ENCODE peak calls at places on chromosome 11, in four cellular contexts. U is uterus; G is CD8-positive, alpha-beta T cell; P is psoas muscle. L is an unnamed sample.

GRCh38 chr11:49851511-49851910 is 100.7 kb upstream of the OR4C13 start:
- DNase-seq in U (no peak), G (no peak), P (no peak), L (no peak)

GRCh38 chr11:78256962-78257361 is 68.2 kb downstream of the USP35 start:
- DNase-seq in U (peak), G (no peak), P (peak), L (peak)

GRCh38 chr11:34977039-34977906 is 60.9 kb downstream of the PDHX start:
- DNase-seq in U (no peak), G (no peak), P (no peak), L (no peak)

GRCh38 chr11:2681408-2682145 is 18.2 kb downstream of the KCNQ1OT1 start:
- DNase-seq in U (no peak), G (no peak), P (no peak), L (no peak)

GRCh38 chr11:83760942-83761341 is 474.8 kb upstream of the CCDC90B start:
- DNase-seq in U (no peak), G (no peak), P (no peak), L (no peak)

GRCh38 chr11:103714246-103714645 is 322.2 kb upstream of the DDI1 start:
- DNase-seq in U (no peak), G (no peak), P (no peak), L (no peak)

GRCh38 chr11:108963118-108963517 is 298.2 kb downstream of the DDX10 start:
- DNase-seq in U (no peak), G (no peak), P (no peak), L (no peak)

GRCh38 chr11:12017243-12017678 is 8.8 kb upstream of the DKK3 start:
- DNase-seq in U (no peak), G (no peak), P (no peak), L (no peak)

GRCh38 chr11:35323076-35323868 is 96.1 kb downstream of the SLC1A2 start:
- DNase-seq in U (no peak), G (no peak), P (no peak), L (no peak)

GRCh38 chr11:110251837-110252236 is 44.6 kb downstream of the RDX start:
- DNase-seq in U (no peak), G (no peak), P (no peak), L (no peak)

GRCh38 chr11:93541884-93542752 is 1.1 kb downstream of the SMCO4 start:
- DNase-seq in U (peak), G (peak), P (peak), L (peak)

GRCh38 chr11:90847268-90847886 is 624.5 kb upstream of the CHORDC1 start:
- DNase-seq in U (no peak), G (no peak), P (no peak), L (no peak)

GRCh38 chr11:122146475-122146874 is 30.5 kb upstream of the BLID start:
- DNase-seq in U (no peak), G (no peak), P (no peak), L (no peak)

GRCh38 chr11:110490886-110491285 is 61.1 kb downstream of the FDX1 start:
- DNase-seq in U (no peak), G (no peak), P (peak), L (no peak)

GRCh38 chr11:26187639-26188038 is 144.3 kb upstream of the ANO3 start:
- DNase-seq in U (no peak), G (no peak), P (no peak), L (no peak)

GRCh38 chr11:115170133-115170815 is 333.9 kb downstream of the CADM1 start:
- DNase-seq in U (no peak), G (no peak), P (no peak), L (no peak)

GRCh38 chr11:65710424-65710823 is 1.6 kb upstream of the KAT5 start:
- DNase-seq in U (no peak), G (no peak), P (no peak), L (no peak)

GRCh38 chr11:2794419-2794795 is 91.2 kb downstream of the CDKN1C start:
- DNase-seq in U (peak), G (no peak), P (peak), L (no peak)

GRCh38 chr11:30046211-30046945 is 29.5 kb upstream of the KCNA4 start:
- DNase-seq in U (no peak), G (no peak), P (no peak), L (no peak)

GRCh38 chr11:105862736-105863367 is 159.2 kb downstream of the MSANTD4 start:
- DNase-seq in U (no peak), G (no peak), P (no peak), L (no peak)

GRCh38 chr11:23399995-23400394 is 539.7 kb upstream of the CCDC179 start:
- DNase-seq in U (no peak), G (no peak), P (no peak), L (no peak)

GRCh38 chr11:64472593-64473455 is 113.9 kb downstream of the RPS6KA4 start:
- DNase-seq in U (no peak), G (no peak), P (no peak), L (no peak)

GRCh38 chr11:57303990-57304579 is 20.7 kb downstream of the TNKS1BP1 start:
- DNase-seq in U (no peak), G (no peak), P (no peak), L (no peak)

GRCh38 chr11:57305523-57305922 is 19.2 kb downstream of the TNKS1BP1 start:
- DNase-seq in U (no peak), G (no peak), P (no peak), L (no peak)

GRCh38 chr11:57302489-57302888 is 22.3 kb downstream of the TNKS1BP1 start:
- DNase-seq in U (no peak), G (no peak), P (no peak), L (no peak)

GRCh38 chr11:57301711-57302423 is 22.9 kb downstream of the TNKS1BP1 start:
- DNase-seq in U (no peak), G (no peak), P (no peak), L (no peak)

DNA sequence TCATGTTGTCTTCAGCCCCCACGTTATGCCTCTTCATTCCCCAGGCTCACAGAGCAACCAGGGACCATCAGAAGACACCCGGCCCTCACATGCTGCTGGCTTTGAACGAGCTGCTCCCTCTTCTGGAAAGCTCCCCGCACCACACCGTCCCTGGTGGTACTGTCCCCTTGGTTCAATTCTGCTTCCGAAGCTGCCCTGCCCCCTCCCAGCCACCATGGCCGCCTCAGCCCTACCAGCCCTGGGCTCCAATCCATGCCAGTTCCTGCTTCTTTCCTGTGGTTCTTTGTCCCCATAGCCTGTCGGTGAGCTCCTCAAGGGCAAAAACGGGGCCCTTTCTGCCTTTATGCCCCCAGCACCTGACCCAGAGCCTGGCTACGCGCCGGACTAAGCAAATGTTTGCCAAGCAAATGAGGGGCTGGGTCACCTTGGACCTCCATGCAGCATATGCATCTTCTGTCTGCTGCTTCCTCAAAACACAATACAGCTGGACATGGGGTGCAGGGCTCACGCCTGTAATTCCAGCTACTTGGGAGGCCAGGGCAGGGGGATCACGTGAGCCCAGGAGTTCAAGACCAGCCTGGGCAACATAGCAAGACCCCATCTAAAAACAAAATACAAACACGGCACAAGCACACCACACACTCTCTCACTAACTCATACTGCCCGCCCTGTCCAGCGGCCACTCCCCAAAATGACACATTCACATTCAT is 21.3 kb downstream of the TNKS1BP1 start:
- DNase-seq in U (no peak), G (no peak), P (no peak), L (no peak)
- H3K27ac ChIP-seq in U (peak), G (no peak), P (no peak), L (no peak)

GRCh38 chr11:6571434-6572008 is 31.9 kb downstream of the RRP8 start:
- DNase-seq in U (no peak), G (peak), P (no peak), L (no peak)
- TF ChIP-seq CTCF in U (no peak), G (no peak), P (no peak), L (no peak)

GRCh38 chr11:44960200-44960845 is 9.6 kb upstream of the TP53I11 start:
- DNase-seq in U (no peak), G (no peak), P (no peak), L (no peak)
- H3K4me3 ChIP-seq in U (no peak), G (no peak), P (no peak), L (no peak)

GRCh38 chr11:112635338-112635737 is 325.9 kb upstream of the NCAM1 start:
- DNase-seq in U (no peak), G (no peak), P (no peak), L (no peak)

GRCh38 chr11:112630496-112630895 is 330.7 kb upstream of the NCAM1 start:
- DNase-seq in U (no peak), G (no peak), P (no peak), L (no peak)

GRCh38 chr11:112634551-112634950 is 326.7 kb upstream of the NCAM1 start:
- DNase-seq in U (no peak), G (no peak), P (no peak), L (no peak)

GRCh38 chr11:112631333-112631732 is 329.9 kb upstream of the NCAM1 start:
- DNase-seq in U (no peak), G (no peak), P (no peak), L (no peak)

DNA sequence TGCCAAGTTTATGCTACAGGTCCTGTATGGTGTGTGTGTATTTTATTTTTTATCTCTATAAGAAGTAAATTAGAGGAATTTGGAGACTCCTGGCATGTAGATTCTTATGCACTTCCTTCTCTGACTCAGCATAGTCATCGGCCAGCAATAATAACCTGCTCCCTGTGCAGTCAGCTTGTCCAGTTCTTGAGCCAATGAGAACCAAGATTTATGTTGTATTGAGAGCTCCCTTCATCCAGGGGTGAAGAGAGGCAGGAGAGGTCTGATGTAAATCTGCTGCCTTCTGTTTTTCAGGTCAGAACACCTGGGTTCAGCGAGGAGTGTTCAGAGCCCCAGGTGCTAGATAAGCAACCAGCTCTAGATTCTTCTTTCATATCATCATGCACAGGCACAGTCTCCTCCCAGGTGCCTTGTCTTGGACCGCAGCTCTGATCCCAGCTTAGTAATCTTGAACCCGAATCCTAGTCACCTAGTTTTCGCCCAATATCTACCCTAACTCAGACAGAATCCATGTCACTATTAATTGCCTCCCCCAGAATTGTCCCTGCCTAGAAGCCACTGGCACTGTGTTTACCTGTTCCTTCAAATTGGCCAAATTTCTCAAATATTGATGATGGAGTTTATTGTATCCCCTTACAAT is 328.2 kb upstream of the NCAM1 start:
- DNase-seq in U (no peak), G (no peak), P (no peak), L (no peak)
- H3K27ac ChIP-seq in U (no peak), G (no peak), P (no peak), L (no peak)

GRCh38 chr11:62390727-62391126 is 28.1 kb upstream of the SCGB1A1 start:
- DNase-seq in U (no peak), G (no peak), P (no peak), L (no peak)

GRCh38 chr11:62392506-62392905 is 26.3 kb upstream of the SCGB1A1 start:
- DNase-seq in U (no peak), G (no peak), P (no peak), L (no peak)

GRCh38 chr11:62392944-62393628 is 25.7 kb upstream of the SCGB1A1 start:
- DNase-seq in U (no peak), G (peak), P (no peak), L (no peak)

GRCh38 chr11:62390237-62390636 is 28.6 kb upstream of the SCGB1A1 start:
- DNase-seq in U (no peak), G (no peak), P (no peak), L (no peak)

DNA sequence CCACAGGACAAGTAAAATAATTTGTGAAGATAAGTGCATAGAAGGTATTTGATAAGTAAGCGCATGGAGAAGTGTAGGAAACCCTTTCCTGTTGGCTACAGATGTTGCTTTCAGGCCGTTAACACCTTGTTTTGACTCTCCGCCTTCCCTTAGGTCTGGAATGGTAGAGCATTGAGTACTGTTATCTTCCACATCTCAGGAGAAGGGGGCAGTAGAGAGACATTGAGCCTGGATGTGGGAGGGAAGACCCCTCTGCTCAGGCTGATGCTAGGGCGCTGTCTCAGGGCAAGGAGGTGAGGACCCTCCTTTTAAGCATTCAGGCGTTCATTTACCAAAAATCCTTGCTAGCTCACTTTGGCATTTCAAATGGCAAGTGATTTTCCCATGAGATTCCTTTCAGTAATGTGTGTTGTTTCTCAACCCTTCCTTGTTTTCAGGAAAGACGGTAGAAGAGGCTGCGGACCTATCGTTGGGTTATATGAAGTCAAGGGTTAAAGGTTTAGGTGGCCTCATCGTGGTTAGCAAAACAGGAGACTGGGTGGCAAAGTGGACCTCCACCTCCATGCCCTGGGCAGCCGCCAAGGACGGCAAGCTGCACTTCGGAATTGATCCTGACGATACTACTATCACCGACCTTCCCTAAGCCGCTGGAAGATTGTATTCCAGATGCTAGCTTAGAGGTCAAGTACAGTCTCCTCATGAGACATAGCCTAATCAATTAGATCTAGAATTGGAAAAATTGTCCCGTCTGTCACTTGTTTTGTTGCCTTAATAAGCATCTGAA is 27.0 kb upstream of the SCGB1A1 start:
- DNase-seq in U (no peak), G (no peak), P (no peak), L (no peak)
- TF ChIP-seq CTCF in U (no peak), G (no peak), P (no peak), L (no peak)

GRCh38 chr11:61510178-61510979 is 1.8 kb downstream of the LRRC10B start:
- DNase-seq in U (no peak), G (no peak), P (no peak), L (no peak)
- H3K4me3 ChIP-seq in U (no peak), G (no peak), P (no peak), L (no peak)